ENCODE peak calls at places on chromosomes 12 and 14, in five cellular contexts. One of them, this sample, is unnamed.

GRCh38 chr14:31090872-31091764 is 64.9 kb upstream of the STRN3 start:
- DNase-seq in T follicular helper cell: no peak
- DNase-seq in tibial nerve: peak
- DNase-seq in HuH-7.5: peak
- DNase-seq in foreskin fibroblast: peak
- DNase-seq in this sample: peak

GRCh38 chr12:53236443-53237111 is 4.6 kb upstream of the RARG start:
- DNase-seq in T follicular helper cell: peak
- DNase-seq in tibial nerve: no peak
- DNase-seq in HuH-7.5: no peak
- DNase-seq in foreskin fibroblast: no peak
- DNase-seq in this sample: no peak

GRCh38 chr14:54447231-54447692 is 6.1 kb upstream of the CNIH1 start:
- DNase-seq in T follicular helper cell: no peak
- DNase-seq in tibial nerve: no peak
- DNase-seq in HuH-7.5: peak
- DNase-seq in foreskin fibroblast: peak
- DNase-seq in this sample: no peak

GRCh38 chr12:64650762-64651161 is 40.5 kb downstream of the RASSF3 start:
- DNase-seq in T follicular helper cell: no peak
- DNase-seq in tibial nerve: no peak
- DNase-seq in HuH-7.5: no peak
- DNase-seq in foreskin fibroblast: peak
- DNase-seq in this sample: no peak

GRCh38 chr12:89732511-89732910 is 23.9 kb upstream of the ATP2B1 start:
- DNase-seq in T follicular helper cell: no peak
- DNase-seq in tibial nerve: no peak
- DNase-seq in HuH-7.5: no peak
- DNase-seq in foreskin fibroblast: peak
- DNase-seq in this sample: no peak

GRCh38 chr12:52748578-52748977 is 28.6 kb downstream of the KRT76 start:
- DNase-seq in T follicular helper cell: no peak
- DNase-seq in tibial nerve: no peak
- DNase-seq in HuH-7.5: no peak
- DNase-seq in foreskin fibroblast: no peak
- DNase-seq in this sample: no peak

GRCh38 chr12:51911788-51912711 is 4.7 kb downstream of the ACVRL1 start:
- DNase-seq in T follicular helper cell: no peak
- DNase-seq in tibial nerve: no peak
- DNase-seq in HuH-7.5: no peak
- DNase-seq in foreskin fibroblast: peak
- DNase-seq in this sample: no peak

GRCh38 chr12:60093428-60093827 is 497.6 kb downstream of the SLC16A7 start:
- DNase-seq in T follicular helper cell: no peak
- DNase-seq in tibial nerve: no peak
- DNase-seq in HuH-7.5: no peak
- DNase-seq in foreskin fibroblast: no peak
- DNase-seq in this sample: no peak

GRCh38 chr12:123912415-123913385 is 59.9 kb downstream of the CCDC92 start:
- DNase-seq in T follicular helper cell: no peak
- DNase-seq in tibial nerve: no peak
- DNase-seq in HuH-7.5: no peak
- DNase-seq in foreskin fibroblast: no peak
- DNase-seq in this sample: no peak

GRCh38 chr14:105151838-105152793 is 16.5 kb downstream of the JAG2 start:
- DNase-seq in T follicular helper cell: no peak
- DNase-seq in tibial nerve: no peak
- DNase-seq in HuH-7.5: no peak
- DNase-seq in foreskin fibroblast: no peak
- DNase-seq in this sample: no peak

GRCh38 chr14:57290753-57291152 is 22.0 kb downstream of the AP5M1 start:
- DNase-seq in T follicular helper cell: no peak
- DNase-seq in tibial nerve: no peak
- DNase-seq in HuH-7.5: no peak
- DNase-seq in foreskin fibroblast: no peak
- DNase-seq in this sample: no peak

GRCh38 chr12:25041006-25041741 is 92.3 kb upstream of the BCAT1 start:
- DNase-seq in T follicular helper cell: no peak
- DNase-seq in tibial nerve: peak
- DNase-seq in HuH-7.5: no peak
- DNase-seq in foreskin fibroblast: no peak
- DNase-seq in this sample: no peak

GRCh38 chr12:41277019-41277770 is 89.1 kb downstream of the PDZRN4 start:
- DNase-seq in T follicular helper cell: no peak
- DNase-seq in tibial nerve: no peak
- DNase-seq in HuH-7.5: no peak
- DNase-seq in foreskin fibroblast: peak
- DNase-seq in this sample: peak

GRCh38 chr12:119942386-119942785 is 46.6 kb upstream of the BICDL1 start:
- DNase-seq in T follicular helper cell: no peak
- DNase-seq in tibial nerve: no peak
- DNase-seq in HuH-7.5: no peak
- DNase-seq in foreskin fibroblast: no peak
- DNase-seq in this sample: no peak

GRCh38 chr12:68483592-68484373 is 126.9 kb upstream of the RAP1B start:
- DNase-seq in T follicular helper cell: no peak
- DNase-seq in tibial nerve: no peak
- DNase-seq in HuH-7.5: no peak
- DNase-seq in foreskin fibroblast: peak
- DNase-seq in this sample: no peak

GRCh38 chr12:124837958-124838803 is 25.5 kb downstream of the SCARB1 start:
- DNase-seq in T follicular helper cell: no peak
- DNase-seq in tibial nerve: peak
- DNase-seq in HuH-7.5: peak
- DNase-seq in foreskin fibroblast: peak
- DNase-seq in this sample: peak

GRCh38 chr14:24563505-24563904 is 12.5 kb downstream of the CTSG start:
- DNase-seq in T follicular helper cell: no peak
- DNase-seq in tibial nerve: no peak
- DNase-seq in HuH-7.5: no peak
- DNase-seq in foreskin fibroblast: no peak
- DNase-seq in this sample: no peak

GRCh38 chr14:98138666-98139065 is 1133.3 kb downstream of the BCL11B start:
- DNase-seq in T follicular helper cell: peak
- DNase-seq in tibial nerve: no peak
- DNase-seq in HuH-7.5: no peak
- DNase-seq in foreskin fibroblast: no peak
- DNase-seq in this sample: no peak

GRCh38 chr14:102813691-102814090 is 36.4 kb downstream of the TRAF3 start:
- DNase-seq in T follicular helper cell: no peak
- DNase-seq in tibial nerve: no peak
- DNase-seq in HuH-7.5: no peak
- DNase-seq in foreskin fibroblast: no peak
- DNase-seq in this sample: no peak

This sample was measured in fibroblast of the conjunctiva.